ENCODE peak calls at places on chromosomes 4 and X, in seven cellular contexts. L is CD4-positive, CD25-positive, alpha-beta regulatory T cell; W is CD4-positive, alpha-beta memory T cell; I is psoas muscle; A is WERI-Rb-1; E is dorsolateral prefrontal cortex; Q is IMR-90. G is an unnamed sample.

GRCh38 chrX:84876876-84877275 is 126.8 kb upstream of the APOOL start:
- DNase-seq in E (no peak), Q (no peak), L (no peak), W (no peak), A (no peak), I (no peak), G (no peak)

GRCh38 chrX:40508560-40508959 is 72.2 kb upstream of the ATP6AP2 start:
- DNase-seq in E (no peak), I (no peak), Q (no peak), A (no peak), W (no peak), L (no peak), G (no peak)

GRCh38 chrX:85859426-85859825 is 187.9 kb downstream of the CHM start:
- DNase-seq in W (no peak), A (no peak), Q (peak), E (no peak), I (no peak), L (no peak), G (peak)

GRCh38 chr4:128388352-128388630 is 100.7 kb upstream of the PGRMC2 start:
- DNase-seq in E (no peak), L (no peak), Q (no peak), I (no peak), A (no peak), W (no peak), G (no peak)

GRCh38 chrX:28010875-28011274 is 29.6 kb upstream of the DCAF8L1 start:
- DNase-seq in W (no peak), I (no peak), E (no peak), A (no peak), L (no peak), Q (no peak), G (no peak)

GRCh38 chrX:130575831-130576404 is 174.1 kb downstream of the RBMX2 start:
- DNase-seq in E (peak), W (peak), Q (peak), L (peak), I (peak), A (peak), G (peak)

GRCh38 chr4:6887591-6888371 is 21.8 kb upstream of the TBC1D14 start:
- DNase-seq in E (no peak), A (no peak), Q (no peak), L (no peak), I (peak), W (no peak), G (no peak)

GRCh38 chr4:27100713-27101112 is 240.1 kb downstream of the STIM2 start:
- DNase-seq in E (no peak), Q (no peak), W (no peak), A (no peak), I (no peak), L (no peak), G (no peak)

GRCh38 chr4:11746734-11747133 is 318.0 kb upstream of the HS3ST1 start:
- DNase-seq in E (no peak), Q (no peak), L (no peak), W (no peak), A (no peak), I (no peak), G (no peak)

GRCh38 chr4:64266263-64266662 is 143.0 kb downstream of the TECRL start:
- DNase-seq in Q (no peak), E (no peak), I (no peak), W (no peak), L (no peak), A (no peak), G (no peak)

GRCh38 chrX:121169099-121170035 is 122.0 kb downstream of the GLUD2 start:
- DNase-seq in Q (no peak), A (no peak), I (no peak), L (no peak), W (no peak), E (no peak), G (no peak)

GRCh38 chrX:129646721-129647587 is 7.8 kb downstream of the APLN start:
- DNase-seq in L (no peak), W (no peak), I (no peak), E (no peak), A (no peak), Q (no peak), G (no peak)

GRCh38 chr4:81471361-81472248 is at the start of gene RASGEF1B:
- DNase-seq in A (peak), I (peak), E (peak), Q (peak), L (peak), W (peak), G (peak)

GRCh38 chr4:139763668-139764067 is 98.0 kb downstream of the MGST2 start:
- DNase-seq in L (no peak), A (no peak), I (no peak), W (no peak), E (no peak), Q (no peak), G (no peak)

GRCh38 chr4:150818661-150819060 is 196.4 kb downstream of the LRBA start:
- DNase-seq in W (no peak), L (no peak), I (no peak), Q (peak), E (no peak), A (no peak), G (peak)

GRCh38 chrX:17535229-17535628 is 160.2 kb downstream of the NHS start:
- DNase-seq in E (no peak), L (no peak), I (no peak), W (peak), A (peak), Q (peak), G (peak)

GRCh38 chr4:142909908-142910307 is 63.8 kb upstream of the INPP4B start:
- DNase-seq in I (no peak), Q (peak), E (no peak), A (no peak), W (no peak), L (no peak), G (no peak)

GRCh38 chr4:173506780-173507211 is 23.2 kb downstream of the HAND2 start:
- DNase-seq in A (peak), L (no peak), I (no peak), W (no peak), E (no peak), Q (no peak), G (no peak)

GRCh38 chrX:17082831-17083230 is 136.4 kb downstream of the REPS2 start:
- DNase-seq in I (no peak), W (no peak), E (no peak), A (peak), L (no peak), Q (no peak), G (no peak)

GRCh38 chr4:124713213-124713592 is 671 bp upstream of the ANKRD50 start:
- DNase-seq in W (no peak), L (no peak), E (peak), I (peak), A (peak), Q (peak), G (peak)

GRCh38 chr4:106766519-106766918 is 269.6 kb downstream of the DKK2 start:
- DNase-seq in E (no peak), L (no peak), W (no peak), Q (no peak), A (no peak), I (no peak), G (no peak)

GRCh38 chrX:40539214-40540142 is 41.3 kb upstream of the ATP6AP2 start:
- DNase-seq in Q (peak), W (peak), E (no peak), I (peak), L (peak), A (peak), G (peak)

GRCh38 chrX:317424-318067 is 1.1 kb downstream of the GTPBP6 start:
- DNase-seq in W (no peak), A (no peak), E (no peak), I (no peak), Q (no peak), L (no peak), G (no peak)

GRCh38 chr4:38909015-38909414 is 41.4 kb downstream of the FAM114A1 start:
- DNase-seq in E (no peak), W (no peak), A (no peak), Q (no peak), I (no peak), L (no peak), G (no peak)

GRCh38 chr4:8643986-8644385 is 51.4 kb downstream of the CPZ start:
- DNase-seq in A (no peak), L (no peak), W (no peak), E (no peak), I (no peak), Q (no peak), G (no peak)

GRCh38 chr4:104169437-104169836 is 325.3 kb downstream of the CXXC4 start:
- DNase-seq in A (no peak), Q (no peak), I (no peak), W (no peak), E (no peak), L (no peak), G (no peak)

GRCh38 chr4:148454835-148455234 is 12.6 kb upstream of the NR3C2 start:
- DNase-seq in Q (peak), A (no peak), W (no peak), E (no peak), L (no peak), I (no peak), G (peak)

GRCh38 chrX:135688137-135688536 is 25.3 kb upstream of the CT45A1 start:
- DNase-seq in I (no peak), E (no peak), L (no peak), W (no peak), Q (no peak), A (peak), G (no peak)

GRCh38 chr4:123398803-123399637 is 2.4 kb downstream of the SPRY1 start:
- DNase-seq in W (peak), I (peak), E (peak), A (peak), L (peak), Q (peak), G (peak)

GRCh38 chrX:2552621-2553297 is 52.0 kb upstream of the DHRSX start:
- DNase-seq in L (no peak), I (no peak), Q (no peak), E (no peak), A (no peak), W (no peak), G (no peak)

GRCh38 chrX:70453024-70453618 is 8.5 kb downstream of the DLG3 start:
- DNase-seq in A (no peak), W (no peak), Q (no peak), E (no peak), I (no peak), L (no peak), G (no peak)
- H3K4me3 ChIP-seq in A (no peak), W (no peak), Q (no peak), E (peak), I (peak), L (peak), G (peak)

DNA sequence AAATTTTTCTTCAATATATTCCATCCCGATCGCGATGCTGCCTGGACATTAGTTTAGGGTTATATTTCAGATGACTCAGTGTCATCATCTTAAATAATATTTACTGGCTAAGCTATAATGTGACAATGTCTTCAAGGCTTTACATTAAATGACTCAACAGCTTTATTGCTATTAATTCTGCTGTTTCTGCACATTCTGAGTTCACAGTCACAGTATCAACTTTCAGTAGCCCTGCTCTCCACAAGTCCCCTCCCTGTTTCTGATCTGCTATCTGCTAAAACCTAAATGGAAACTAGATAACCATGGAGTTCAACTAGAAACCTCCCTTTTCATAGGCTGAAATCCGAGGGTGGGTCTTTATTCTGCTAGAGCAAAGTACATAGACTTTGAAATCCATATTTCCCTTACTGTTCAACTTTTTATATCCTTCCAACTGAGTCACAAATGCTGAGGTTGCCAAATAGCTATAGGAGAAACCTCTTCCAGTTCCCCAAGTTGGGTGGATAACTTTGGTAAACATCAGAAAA is 5.4 kb upstream of the ACE2 start:
- DNase-seq in E (no peak), L (no peak), Q (no peak), A (no peak), W (no peak), I (no peak), G (no peak)
- H3K4me3 ChIP-seq in E (no peak), L (no peak), Q (no peak), A (no peak), W (no peak), I (no peak), G (no peak)

GRCh38 chrX:24257011-24257410 is 56.9 kb downstream of the SUPT20HL2 start:
- DNase-seq in Q (no peak), L (no peak), A (no peak), E (no peak), W (no peak), I (no peak), G (no peak)
- H3K4me3 ChIP-seq in Q (no peak), L (no peak), A (no peak), E (no peak), W (no peak), I (no peak), G (no peak)

DNA sequence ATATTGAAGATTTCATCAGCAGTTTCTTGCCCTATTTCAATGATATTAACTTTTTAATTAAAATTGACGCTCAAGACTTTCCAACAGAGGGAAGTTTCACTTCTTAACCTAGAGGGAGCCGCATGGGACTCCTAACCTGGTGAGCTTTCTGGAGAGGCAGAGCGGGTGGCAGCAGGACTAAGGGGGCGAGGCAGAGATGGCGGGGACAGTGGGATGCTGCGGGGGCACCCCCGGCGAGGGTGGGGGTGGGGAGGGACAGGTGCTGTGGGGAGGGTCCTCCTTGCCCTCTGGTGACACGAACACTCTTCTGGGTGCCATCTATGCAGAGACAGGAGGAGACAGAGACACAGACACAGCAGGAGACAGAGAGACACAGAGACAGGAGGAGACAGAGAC is 104.4 kb downstream of the ADRA2C start:
- DNase-seq in Q (no peak), W (no peak), L (no peak), E (no peak), A (peak), I (no peak), G (no peak)
- H3K4me3 ChIP-seq in Q (no peak), W (no peak), L (no peak), E (no peak), A (no peak), I (no peak), G (no peak)

DNA sequence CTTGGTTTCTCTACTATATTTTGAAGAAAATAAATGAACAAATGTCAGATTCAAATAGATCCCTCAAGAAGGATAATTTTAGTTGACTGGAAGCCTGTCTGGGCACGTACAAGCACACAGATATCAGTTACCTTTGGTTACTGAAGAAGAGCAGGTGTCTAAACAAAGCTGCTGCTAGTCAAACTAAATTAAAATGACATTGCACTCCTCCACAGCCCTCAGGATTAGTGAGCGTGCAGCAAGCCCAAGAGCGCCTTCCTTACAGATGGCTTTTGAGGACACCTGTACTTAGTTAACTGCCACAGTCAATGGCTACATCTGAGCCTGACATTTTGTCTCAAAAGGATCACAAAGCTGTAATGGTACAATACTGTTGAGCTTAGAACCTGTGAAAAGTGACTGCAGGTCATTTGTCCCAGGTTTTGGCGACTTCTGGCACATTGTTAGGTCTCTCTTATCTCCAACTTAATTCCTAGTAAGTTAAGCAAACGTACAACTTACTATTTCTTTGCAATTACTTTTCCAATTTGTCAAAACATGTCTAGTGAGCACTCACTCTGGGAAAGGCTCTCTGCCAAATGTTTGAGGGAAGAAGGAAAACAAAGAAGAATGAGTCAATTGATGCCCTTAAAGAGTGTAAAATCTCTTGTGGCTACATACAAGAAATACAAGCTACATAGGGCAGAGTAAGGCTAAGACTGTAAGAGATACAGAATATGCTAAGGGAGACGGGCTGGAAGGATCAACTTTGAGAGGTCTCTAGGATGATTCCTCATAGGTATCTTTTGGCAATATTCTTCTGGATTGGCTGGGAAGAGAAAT is 25.6 kb upstream of the DAPP1 start:
- DNase-seq in I (no peak), Q (no peak), E (no peak), W (no peak), A (peak), L (no peak), G (peak)
- H3K4me3 ChIP-seq in I (peak), Q (no peak), E (no peak), W (no peak), A (no peak), L (no peak), G (no peak)

DNA sequence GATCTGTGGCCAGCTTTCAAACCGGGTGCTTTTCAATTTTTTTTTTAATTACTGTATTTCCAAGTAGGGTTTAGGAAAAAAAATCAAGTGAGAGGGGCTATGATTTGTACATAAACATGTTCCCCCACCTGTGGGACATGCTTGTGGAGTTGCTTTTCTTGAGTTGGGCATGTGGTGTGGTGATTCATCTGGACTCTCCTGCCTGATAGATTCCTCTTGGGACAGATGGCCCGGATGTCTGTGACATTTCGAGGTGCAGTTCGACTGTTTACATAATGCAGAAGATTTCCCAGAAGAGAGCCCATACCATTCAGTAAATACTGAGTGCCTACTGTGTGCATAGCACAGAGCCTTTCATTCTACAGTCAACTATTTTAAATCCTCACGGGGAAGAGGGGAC is 49.9 kb downstream of the DOCK11 start:
- DNase-seq in E (no peak), I (no peak), Q (peak), A (no peak), L (no peak), W (no peak), G (peak)
- H3K4me3 ChIP-seq in E (no peak), I (no peak), Q (no peak), A (no peak), L (no peak), W (no peak), G (no peak)

GRCh38 chr4:76987685-76988084 is 38.1 kb downstream of the SEPTIN11 start:
- DNase-seq in I (no peak), L (no peak), E (no peak), A (no peak), W (no peak), Q (no peak), G (no peak)
- H3K4me3 ChIP-seq in I (no peak), L (no peak), E (no peak), A (no peak), W (no peak), Q (peak), G (peak)

GRCh38 chr4:2866891-2867290 is 23.2 kb downstream of the ADD1 start:
- DNase-seq in Q (peak), I (no peak), A (no peak), W (no peak), E (no peak), L (no peak), G (peak)
- H3K4me3 ChIP-seq in Q (no peak), I (no peak), A (no peak), W (no peak), E (no peak), L (no peak), G (no peak)

GRCh38 chrX:148499638-148500427 is 584 bp upstream of the AFF2 start:
- DNase-seq in E (no peak), W (no peak), A (no peak), Q (no peak), L (no peak), I (no peak), G (no peak)
- H3K4me3 ChIP-seq in E (peak), W (no peak), A (no peak), Q (peak), L (no peak), I (no peak), G (peak)

DNA sequence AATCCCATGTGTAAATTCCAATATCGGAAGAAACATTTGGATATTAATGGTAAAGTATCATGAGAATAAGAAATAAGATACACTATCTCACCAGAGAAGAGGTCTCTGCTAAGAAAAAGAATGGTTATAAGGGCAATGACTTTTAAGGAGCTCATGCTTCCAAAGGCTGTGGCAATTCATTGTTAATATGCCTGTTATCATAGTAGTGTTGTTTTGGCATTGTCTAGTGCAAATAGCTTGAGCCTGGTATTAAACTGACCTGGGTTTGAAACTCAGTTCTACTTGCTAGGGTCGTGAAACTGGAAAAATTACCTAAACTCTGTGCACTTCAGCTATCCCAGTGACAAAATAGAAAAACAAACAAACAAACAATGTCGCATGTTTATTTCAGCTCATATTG is 8.8 kb downstream of the HPGDS start:
- DNase-seq in I (no peak), E (no peak), L (no peak), A (no peak), W (no peak), Q (no peak), G (no peak)
- H3K4me3 ChIP-seq in I (no peak), E (no peak), L (no peak), A (no peak), W (no peak), Q (no peak), G (no peak)